ENCODE peak calls at places on chromosomes 4 and X, in ten cellular contexts. D is fibroblast of mammary gland, O is HFF-Myc, V is A549, N is foreskin fibroblast, J is IMR-90, P is SK-N-SH, E is dorsolateral prefrontal cortex, Q is OCI-LY7, Z is body of pancreas. F is an unnamed sample.

GRCh38 chr4:77073981-77074865 is 1.6 kb downstream of the CCNI start:
- DNase-seq in D (peak), O (no peak), V (no peak), N (no peak), J (no peak), P (peak), E (no peak), Q (no peak), Z (no peak), F (no peak)

GRCh38 chr4:64014647-64015046 is 394.6 kb downstream of the TECRL start:
- DNase-seq in D (no peak), O (no peak), V (no peak), N (no peak), J (no peak), P (no peak), E (no peak), Q (no peak), Z (no peak), F (no peak)

GRCh38 chrX:1536712-1537030 is 314 bp downstream of the P2RY8 start:
- DNase-seq in D (no peak), O (no peak), V (no peak), N (no peak), J (no peak), P (no peak), E (no peak), Q (no peak), Z (no peak), F (no peak)

GRCh38 chr4:109125084-109125483 is 177.4 kb downstream of the COL25A1 start:
- DNase-seq in D (no peak), O (no peak), V (no peak), N (no peak), J (no peak), P (no peak), E (no peak), Q (no peak), Z (no peak), F (no peak)

GRCh38 chr4:98581126-98581525 is 77.3 kb downstream of the TSPAN5 start:
- DNase-seq in D (no peak), O (no peak), V (no peak), N (no peak), J (no peak), P (no peak), E (no peak), Q (no peak), Z (no peak), F (no peak)

GRCh38 chr4:166324321-166324720 is 451.3 kb downstream of the TLL1 start:
- DNase-seq in D (peak), O (peak), V (no peak), N (peak), J (no peak), P (peak), E (no peak), Q (peak), Z (peak), F (no peak)

GRCh38 chr4:69049860-69050259 is 46.4 kb upstream of the UGT2B7 start:
- DNase-seq in D (no peak), O (no peak), V (no peak), N (no peak), J (no peak), P (no peak), E (no peak), Q (no peak), Z (no peak), F (no peak)

GRCh38 chr4:182242793-182243192 is 409 bp upstream of the TENM3 start:
- DNase-seq in D (no peak), O (no peak), V (no peak), N (no peak), J (peak), P (no peak), E (no peak), Q (no peak), Z (no peak), F (no peak)

GRCh38 chrX:38262715-38263620 is 42.3 kb upstream of the SRPX start:
- DNase-seq in D (no peak), O (no peak), V (no peak), N (peak), J (peak), P (no peak), E (no peak), Q (no peak), Z (no peak), F (no peak)

GRCh38 chrX:48530736-48531135 is 8.8 kb upstream of the TBC1D25 start:
- DNase-seq in D (peak), O (no peak), V (no peak), N (no peak), J (no peak), P (no peak), E (no peak), Q (no peak), Z (no peak), F (no peak)

GRCh38 chr4:151287409-151287808 is 10.4 kb downstream of the PRSS48 start:
- DNase-seq in D (no peak), O (no peak), V (no peak), N (no peak), J (no peak), P (no peak), E (no peak), Q (no peak), Z (no peak), F (no peak)

GRCh38 chrX:150940844-150941495 is 42.2 kb upstream of the HMGB3 start:
- DNase-seq in D (no peak), O (no peak), V (no peak), N (no peak), J (no peak), P (no peak), E (no peak), Q (no peak), Z (no peak), F (no peak)

GRCh38 chr4:89682808-89683207 is 154.2 kb downstream of the SNCA start:
- DNase-seq in D (no peak), O (no peak), V (no peak), N (no peak), J (no peak), P (no peak), E (no peak), Q (no peak), Z (no peak), F (no peak)

GRCh38 chr4:83993774-83994173 is 457.9 kb downstream of the GPAT3 start:
- DNase-seq in D (no peak), O (no peak), V (no peak), N (no peak), J (no peak), P (no peak), E (no peak), Q (peak), Z (no peak), F (no peak)

GRCh38 chr4:6155996-6156395 is 44.4 kb downstream of the JAKMIP1 start:
- DNase-seq in D (no peak), O (no peak), V (no peak), N (no peak), J (no peak), P (no peak), E (no peak), Q (no peak), Z (no peak), F (no peak)

GRCh38 chrX:68018248-68019203 is 414.8 kb downstream of the OPHN1 start:
- DNase-seq in D (peak), O (no peak), V (no peak), N (peak), J (peak), P (peak), E (no peak), Q (no peak), Z (no peak), F (no peak)

GRCh38 chrX:110987292-110987691 is 108.7 kb upstream of the PAK3 start:
- DNase-seq in D (no peak), O (no peak), V (no peak), N (no peak), J (no peak), P (no peak), E (no peak), Q (no peak), Z (no peak), F (no peak)

GRCh38 chr4:147570616-147571015 is 46.6 kb upstream of the TMEM184C start:
- DNase-seq in D (peak), O (no peak), V (no peak), N (no peak), J (no peak), P (no peak), E (no peak), Q (no peak), Z (no peak), F (no peak)

GRCh38 chr4:101256222-101256621 is 91.1 kb downstream of the PPP3CA start:
- DNase-seq in D (no peak), O (no peak), V (no peak), N (no peak), J (no peak), P (no peak), E (no peak), Q (no peak), Z (no peak), F (no peak)

GRCh38 chrX:148380107-148380506 is 120.3 kb upstream of the AFF2 start:
- DNase-seq in D (no peak), O (no peak), V (no peak), N (no peak), J (no peak), P (no peak), E (no peak), Q (peak), Z (no peak), F (no peak)

GRCh38 chr4:131006388-131006787 is 1910.4 kb downstream of the C4orf33 start:
- DNase-seq in D (no peak), O (no peak), V (no peak), N (no peak), J (no peak), P (no peak), E (no peak), Q (no peak), Z (no peak), F (no peak)

GRCh38 chrX:155767101-155767878 is 113.9 kb upstream of the VAMP7 start:
- DNase-seq in D (peak), O (peak), V (peak), N (peak), J (peak), P (peak), E (no peak), Q (no peak), Z (peak), F (peak)

GRCh38 chr4:145557720-145558119 is 61.5 kb upstream of the MMAA start:
- DNase-seq in D (peak), O (peak), V (peak), N (peak), J (peak), P (peak), E (peak), Q (peak), Z (peak), F (peak)

GRCh38 chrX:110435191-110435590 is 76.5 kb downstream of the RTL9 start:
- DNase-seq in D (no peak), O (no peak), V (no peak), N (no peak), J (no peak), P (no peak), E (no peak), Q (no peak), Z (no peak), F (no peak)

GRCh38 chrX:149472620-149473019 is 32.5 kb downstream of the IDS start:
- DNase-seq in D (no peak), O (no peak), V (no peak), N (no peak), J (no peak), P (no peak), E (no peak), Q (no peak), Z (no peak), F (no peak)

GRCh38 chr4:104870495-104871228 is 276.0 kb upstream of the TET2 start:
- DNase-seq in D (no peak), O (no peak), V (no peak), N (no peak), J (no peak), P (no peak), E (no peak), Q (no peak), Z (no peak), F (no peak)

GRCh38 chr4:6561173-6561516 is 13.8 kb upstream of the MAN2B2 start:
- DNase-seq in D (no peak), O (no peak), V (no peak), N (peak), J (no peak), P (no peak), E (no peak), Q (no peak), Z (no peak), F (no peak)

DNA sequence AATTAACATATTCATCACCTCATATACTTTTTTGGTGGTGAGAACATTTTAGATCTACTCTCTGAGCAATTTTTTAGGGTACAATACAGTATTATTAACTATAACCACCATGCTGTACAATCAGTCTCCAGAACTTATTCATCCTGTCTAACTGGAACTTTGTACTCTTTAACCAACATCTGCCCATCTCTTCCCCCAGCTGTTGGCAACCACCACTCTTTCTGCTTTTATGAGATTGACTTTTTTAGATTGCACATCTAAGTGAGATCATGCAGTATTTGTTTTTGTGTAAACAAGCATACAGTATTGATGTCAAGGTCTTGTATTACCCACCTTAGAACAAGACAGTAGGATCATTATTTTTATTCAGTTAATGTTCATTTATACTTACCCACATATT is 516.8 kb downstream of the RPA4 start:
- DNase-seq in D (peak), O (no peak), V (no peak), N (no peak), J (no peak), P (no peak), E (no peak), Q (no peak), Z (no peak), F (no peak)
- TF ChIP-seq CTCF in D (no peak), O (no peak), V (no peak), N (no peak), J (no peak), P (no peak), E (no peak), Q (no peak), Z (no peak), F (no peak)

GRCh38 chr4:132230025-132230424 is 919.1 kb upstream of the PCDH10 start:
- DNase-seq in D (no peak), O (no peak), V (no peak), N (no peak), J (no peak), P (no peak), E (no peak), Q (no peak), Z (no peak), F (no peak)

GRCh38 chr4:132228676-132229075 is 920.4 kb upstream of the PCDH10 start:
- DNase-seq in D (no peak), O (no peak), V (no peak), N (no peak), J (no peak), P (no peak), E (no peak), Q (no peak), Z (no peak), F (no peak)

GRCh38 chr4:132227349-132228165 is 921.5 kb upstream of the PCDH10 start:
- DNase-seq in D (peak), O (no peak), V (peak), N (peak), J (peak), P (peak), E (no peak), Q (no peak), Z (peak), F (no peak)
- TF ChIP-seq CTCF in D (peak), O (peak), V (peak), N (peak), J (peak), P (peak), E (no peak), Q (peak), Z (peak), F (no peak)

GRCh38 chr4:1596393-1596792 is 87.7 kb downstream of the FAM53A start:
- DNase-seq in D (no peak), O (no peak), V (no peak), N (no peak), J (no peak), P (no peak), E (no peak), Q (no peak), Z (no peak), F (no peak)
- TF ChIP-seq CTCF in D (no peak), O (no peak), V (no peak), N (no peak), J (no peak), P (no peak), E (no peak), Q (peak), Z (no peak), F (no peak)

GRCh38 chr4:176988226-176988625 is 195.5 kb upstream of the VEGFC start:
- DNase-seq in D (peak), O (peak), V (peak), N (peak), J (peak), P (no peak), E (no peak), Q (no peak), Z (no peak), F (peak)
- TF ChIP-seq CTCF in D (no peak), O (no peak), V (no peak), N (no peak), J (no peak), P (no peak), E (no peak), Q (no peak), Z (no peak), F (no peak)

GRCh38 chrX:44906041-44906440 is 33.1 kb downstream of the KDM6A start:
- DNase-seq in D (no peak), O (no peak), V (no peak), N (no peak), J (no peak), P (no peak), E (no peak), Q (peak), Z (no peak), F (no peak)

GRCh38 chrX:44906542-44906941 is 33.6 kb downstream of the KDM6A start:
- DNase-seq in D (no peak), O (no peak), V (no peak), N (no peak), J (no peak), P (no peak), E (no peak), Q (no peak), Z (no peak), F (no peak)

GRCh38 chrX:44903107-44903506 is 30.1 kb downstream of the KDM6A start:
- DNase-seq in D (peak), O (no peak), V (peak), N (peak), J (peak), P (no peak), E (no peak), Q (no peak), Z (no peak), F (no peak)

GRCh38 chrX:44903842-44904530 is 31.0 kb downstream of the KDM6A start:
- DNase-seq in D (no peak), O (no peak), V (no peak), N (no peak), J (no peak), P (no peak), E (no peak), Q (peak), Z (no peak), F (no peak)

GRCh38 chrX:44904542-44905115 is 31.6 kb downstream of the KDM6A start:
- DNase-seq in D (no peak), O (no peak), V (no peak), N (no peak), J (no peak), P (no peak), E (no peak), Q (no peak), Z (no peak), F (no peak)
- TF ChIP-seq CTCF in D (peak), O (peak), V (no peak), N (no peak), J (no peak), P (peak), E (peak), Q (peak), Z (no peak), F (peak)

GRCh38 chr4:929970-930625 is 2.0 kb downstream of the GAK start:
- DNase-seq in D (peak), O (no peak), V (no peak), N (no peak), J (peak), P (peak), E (peak), Q (peak), Z (no peak), F (no peak)

GRCh38 chr4:930827-931193 is 1.3 kb downstream of the GAK start:
- DNase-seq in D (no peak), O (no peak), V (no peak), N (no peak), J (no peak), P (peak), E (peak), Q (no peak), Z (no peak), F (no peak)

GRCh38 chr4:932713-933070 is 432 bp downstream of the TMEM175 start:
- DNase-seq in D (no peak), O (no peak), V (no peak), N (no peak), J (peak), P (peak), E (no peak), Q (no peak), Z (no peak), F (no peak)

GRCh38 chr4:931194-931959 is 739 bp downstream of the GAK start:
- DNase-seq in D (peak), O (no peak), V (no peak), N (peak), J (peak), P (peak), E (peak), Q (peak), Z (peak), F (no peak)

GRCh38 chr4:931960-932712 is at the start of the genes GAK and TMEM175:
- DNase-seq in D (peak), O (peak), V (peak), N (peak), J (peak), P (peak), E (peak), Q (peak), Z (peak), F (peak)
- TF ChIP-seq CTCF in D (no peak), O (no peak), V (no peak), N (no peak), J (no peak), P (no peak), E (peak), Q (no peak), Z (peak), F (no peak)

GRCh38 chr4:184430163-184430562 is 44.2 kb downstream of the IRF2 start:
- DNase-seq in D (no peak), O (no peak), V (no peak), N (no peak), J (no peak), P (no peak), E (no peak), Q (no peak), Z (no peak), F (no peak)
- TF ChIP-seq CTCF in D (no peak), O (no peak), V (no peak), N (no peak), J (no peak), P (no peak), E (no peak), Q (no peak), Z (no peak), F (no peak)

DNA sequence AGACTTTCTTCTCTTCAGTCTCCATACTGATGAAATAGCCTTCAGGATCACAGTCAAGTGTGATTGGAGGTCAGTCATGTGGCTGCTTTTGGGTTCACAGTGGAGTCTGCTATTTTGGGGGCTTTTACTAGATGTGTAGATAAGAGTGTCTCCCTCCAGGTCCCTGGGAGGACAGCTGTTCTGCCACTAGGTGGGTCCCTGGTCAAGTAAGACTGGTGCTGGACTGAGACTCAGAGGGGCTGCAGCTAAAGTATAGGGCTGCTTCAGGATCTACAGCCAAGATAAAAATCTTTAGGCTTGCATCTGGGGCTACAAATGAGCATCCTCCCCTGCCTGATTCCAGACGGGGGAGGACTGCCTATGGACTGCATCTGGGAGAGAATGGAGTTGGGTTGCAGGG is 200.7 kb upstream of the ANKRD50 start:
- DNase-seq in D (no peak), O (no peak), V (no peak), N (no peak), J (no peak), P (no peak), E (no peak), Q (no peak), Z (no peak), F (no peak)
- TF ChIP-seq CTCF in D (no peak), O (no peak), V (no peak), N (no peak), J (no peak), P (no peak), E (no peak), Q (no peak), Z (no peak), F (no peak)

GRCh38 chrX:3244203-3244743 is 102.2 kb downstream of the MXRA5 start:
- DNase-seq in D (peak), O (no peak), V (no peak), N (peak), J (peak), P (no peak), E (no peak), Q (no peak), Z (no peak), F (peak)

GRCh38 chrX:3250946-3251345 is 95.5 kb downstream of the MXRA5 start:
- DNase-seq in D (no peak), O (no peak), V (no peak), N (no peak), J (peak), P (no peak), E (no peak), Q (no peak), Z (no peak), F (no peak)

GRCh38 chrX:3244955-3245354 is 101.5 kb downstream of the MXRA5 start:
- DNase-seq in D (peak), O (no peak), V (no peak), N (no peak), J (no peak), P (no peak), E (no peak), Q (no peak), Z (no peak), F (no peak)
- TF ChIP-seq CTCF in D (peak), O (no peak), V (no peak), N (no peak), J (no peak), P (peak), E (no peak), Q (no peak), Z (no peak), F (peak)